ENCODE peak calls at places on chromosomes 5 and 9, in four cellular contexts. One of them, this sample, is unnamed.

GRCh38 chr9:137445275-137445807 is 4.2 kb upstream of the ENTPD8 start:
- DNase-seq in psoas muscle: peak; percentile 87
- DNase-seq in colonic mucosa: peak; percentile 93
- DNase-seq in neural crest cell: peak; percentile 84
- DNase-seq in this sample: no peak

GRCh38 chr5:108753877-108754276 is 6.2 kb downstream of the FER start:
- DNase-seq in psoas muscle: no peak
- DNase-seq in neural crest cell: no peak
- DNase-seq in colonic mucosa: no peak
- DNase-seq in this sample: no peak

GRCh38 chr9:69044226-69045219 is 9.0 kb downstream of the FXN start:
- DNase-seq in psoas muscle: no peak
- DNase-seq in colonic mucosa: no peak
- DNase-seq in neural crest cell: no peak
- DNase-seq in this sample: no peak

GRCh38 chr5:61322738-61323429 is 9.2 kb upstream of the ZSWIM6 start:
- DNase-seq in neural crest cell: no peak
- DNase-seq in colonic mucosa: peak; percentile 78
- DNase-seq in psoas muscle: no peak
- DNase-seq in this sample: no peak

GRCh38 chr9:134186471-134187109 is 22.2 kb upstream of the RNU6ATAC start:
- DNase-seq in colonic mucosa: no peak
- DNase-seq in psoas muscle: peak; percentile 56
- DNase-seq in neural crest cell: no peak
- DNase-seq in this sample: no peak

GRCh38 chr9:127505396-127506116 is 54.2 kb downstream of the LRSAM1 start:
- DNase-seq in neural crest cell: peak; percentile 45
- DNase-seq in colonic mucosa: no peak
- DNase-seq in psoas muscle: no peak
- DNase-seq in this sample: no peak

GRCh38 chr5:99334936-99335335 is 406.1 kb upstream of the CHD1 start:
- DNase-seq in colonic mucosa: no peak
- DNase-seq in psoas muscle: no peak
- DNase-seq in neural crest cell: no peak
- DNase-seq in this sample: no peak

GRCh38 chr5:141338538-141339306 is at the start of gene PCDHGA2:
- DNase-seq in psoas muscle: no peak
- DNase-seq in colonic mucosa: no peak
- DNase-seq in neural crest cell: no peak
- DNase-seq in this sample: no peak

GRCh38 chr5:138178516-138179276 is at the start of the genes BRD8 and KIF20A:
- DNase-seq in colonic mucosa: peak; percentile 98
- DNase-seq in psoas muscle: peak; percentile 97
- DNase-seq in neural crest cell: peak; percentile 89
- DNase-seq in this sample: peak; percentile 94

GRCh38 chr5:116621599-116621998 is 47.0 kb upstream of the SEMA6A start:
- DNase-seq in neural crest cell: no peak
- DNase-seq in colonic mucosa: no peak
- DNase-seq in psoas muscle: no peak
- DNase-seq in this sample: no peak

GRCh38 chr5:143143973-143144372 is 259.5 kb downstream of the NR3C1 start:
- DNase-seq in psoas muscle: no peak
- DNase-seq in colonic mucosa: no peak
- DNase-seq in neural crest cell: no peak
- DNase-seq in this sample: no peak

GRCh38 chr9:36728651-36729520 is 156.2 kb downstream of the MELK start:
- DNase-seq in colonic mucosa: peak; percentile 80
- DNase-seq in psoas muscle: no peak
- DNase-seq in neural crest cell: peak; percentile 94
- DNase-seq in this sample: no peak

GRCh38 chr5:140205216-140205615 is 30.2 kb downstream of the CYSTM1 start:
- DNase-seq in psoas muscle: no peak
- DNase-seq in colonic mucosa: no peak
- DNase-seq in neural crest cell: no peak
- DNase-seq in this sample: no peak

GRCh38 chr9:76135902-76136301 is 245.4 kb downstream of the PCSK5 start:
- DNase-seq in neural crest cell: no peak
- DNase-seq in colonic mucosa: no peak
- DNase-seq in psoas muscle: no peak
- DNase-seq in this sample: no peak

GRCh38 chr9:4547016-4547415 is 56.7 kb downstream of the SLC1A1 start:
- DNase-seq in neural crest cell: no peak
- DNase-seq in psoas muscle: no peak
- DNase-seq in colonic mucosa: no peak
- DNase-seq in this sample: no peak

GRCh38 chr5:57416246-57416996 is 66.2 kb downstream of the ACTBL2 start:
- DNase-seq in neural crest cell: no peak
- DNase-seq in colonic mucosa: no peak
- DNase-seq in psoas muscle: no peak
- DNase-seq in this sample: no peak

GRCh38 chr9:98101868-98102273 is 17.2 kb downstream of the TRIM14 start:
- DNase-seq in neural crest cell: no peak
- DNase-seq in colonic mucosa: no peak
- DNase-seq in psoas muscle: no peak
- DNase-seq in this sample: no peak

GRCh38 chr5:124873189-124873588 is 126.8 kb upstream of the ZNF608 start:
- DNase-seq in neural crest cell: no peak
- DNase-seq in colonic mucosa: no peak
- DNase-seq in psoas muscle: no peak
- DNase-seq in this sample: no peak

GRCh38 chr9:10674586-10674985 is 61.8 kb upstream of the PTPRD start:
- DNase-seq in psoas muscle: no peak
- DNase-seq in colonic mucosa: no peak
- DNase-seq in neural crest cell: no peak
- DNase-seq in this sample: no peak

GRCh38 chr9:116566677-116567488 is 120.2 kb upstream of the TRIM32 start:
- DNase-seq in psoas muscle: no peak
- DNase-seq in colonic mucosa: peak; percentile 27
- DNase-seq in neural crest cell: no peak
- DNase-seq in this sample: peak; percentile 46

GRCh38 chr9:116572095-116572748 is 114.9 kb upstream of the TRIM32 start:
- DNase-seq in psoas muscle: peak; percentile 95
- DNase-seq in colonic mucosa: peak; percentile 82
- DNase-seq in neural crest cell: peak; percentile 79
- DNase-seq in this sample: peak; percentile 40

GRCh38 chr9:116565986-116566385 is 121.1 kb upstream of the TRIM32 start:
- DNase-seq in neural crest cell: no peak
- DNase-seq in psoas muscle: no peak
- DNase-seq in colonic mucosa: no peak
- DNase-seq in this sample: no peak

GRCh38 chr9:116564266-116564793 is 122.8 kb upstream of the TRIM32 start:
- DNase-seq in colonic mucosa: no peak
- DNase-seq in neural crest cell: no peak
- DNase-seq in psoas muscle: no peak
- DNase-seq in this sample: no peak

GRCh38 chr9:116569111-116569510 is 118.0 kb upstream of the TRIM32 start:
- DNase-seq in psoas muscle: no peak
- DNase-seq in colonic mucosa: no peak
- DNase-seq in neural crest cell: no peak
- DNase-seq in this sample: no peak
- TF ChIP-seq CTCF in psoas muscle: no peak
- TF ChIP-seq CTCF in colonic mucosa: no peak
- TF ChIP-seq CTCF in neural crest cell: no peak
- TF ChIP-seq CTCF in this sample: no peak

GRCh38 chr9:6590329-6590728 is 55.2 kb downstream of the GLDC start:
- DNase-seq in neural crest cell: no peak
- DNase-seq in colonic mucosa: no peak
- DNase-seq in psoas muscle: no peak
- DNase-seq in this sample: no peak

GRCh38 chr9:6581266-6581665 is 64.3 kb downstream of the GLDC start:
- DNase-seq in neural crest cell: no peak
- DNase-seq in colonic mucosa: no peak
- DNase-seq in psoas muscle: no peak
- DNase-seq in this sample: no peak

GRCh38 chr9:6590772-6591384 is 54.7 kb downstream of the GLDC start:
- DNase-seq in colonic mucosa: no peak
- DNase-seq in neural crest cell: no peak
- DNase-seq in psoas muscle: no peak
- DNase-seq in this sample: no peak

DNA sequence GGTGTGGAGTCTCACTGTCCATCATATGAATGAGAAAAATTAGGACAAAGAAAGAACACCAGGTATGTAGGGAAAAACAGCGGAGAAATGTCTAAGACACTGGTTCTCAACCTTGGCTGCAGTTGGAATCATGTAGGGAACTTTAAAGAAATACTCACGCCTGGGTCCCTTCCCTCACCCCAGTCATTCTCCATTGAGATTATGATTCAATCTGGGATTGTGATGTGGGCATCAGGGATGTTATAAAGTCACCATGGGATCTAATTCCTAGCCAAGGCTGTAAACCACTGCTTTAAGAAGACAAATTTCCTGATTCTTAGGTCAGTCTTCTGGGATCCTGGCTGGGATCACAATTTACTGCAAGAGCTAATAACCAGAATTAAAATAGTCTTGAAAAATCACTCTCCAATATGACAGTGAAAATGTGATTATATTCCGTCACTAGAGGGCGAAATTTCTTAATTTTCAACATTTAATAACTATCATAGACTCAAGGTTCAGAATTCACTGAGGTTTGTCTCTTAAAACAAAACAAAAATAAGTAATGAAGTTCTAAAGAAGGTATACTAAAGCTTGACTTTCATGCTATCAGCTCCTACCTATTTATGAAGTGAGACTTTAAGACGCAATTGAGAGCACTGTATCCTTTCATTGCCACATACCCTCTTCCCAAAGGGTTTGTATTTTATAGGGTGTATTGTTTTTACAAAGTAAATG is 60.5 kb downstream of the GLDC start:
- DNase-seq in psoas muscle: no peak
- DNase-seq in colonic mucosa: no peak
- DNase-seq in neural crest cell: no peak
- DNase-seq in this sample: no peak
- TF ChIP-seq CTCF in psoas muscle: peak; percentile 54
- TF ChIP-seq CTCF in colonic mucosa: peak; percentile 35
- TF ChIP-seq CTCF in neural crest cell: peak; percentile 70
- TF ChIP-seq CTCF in this sample: peak; percentile 46

DNA sequence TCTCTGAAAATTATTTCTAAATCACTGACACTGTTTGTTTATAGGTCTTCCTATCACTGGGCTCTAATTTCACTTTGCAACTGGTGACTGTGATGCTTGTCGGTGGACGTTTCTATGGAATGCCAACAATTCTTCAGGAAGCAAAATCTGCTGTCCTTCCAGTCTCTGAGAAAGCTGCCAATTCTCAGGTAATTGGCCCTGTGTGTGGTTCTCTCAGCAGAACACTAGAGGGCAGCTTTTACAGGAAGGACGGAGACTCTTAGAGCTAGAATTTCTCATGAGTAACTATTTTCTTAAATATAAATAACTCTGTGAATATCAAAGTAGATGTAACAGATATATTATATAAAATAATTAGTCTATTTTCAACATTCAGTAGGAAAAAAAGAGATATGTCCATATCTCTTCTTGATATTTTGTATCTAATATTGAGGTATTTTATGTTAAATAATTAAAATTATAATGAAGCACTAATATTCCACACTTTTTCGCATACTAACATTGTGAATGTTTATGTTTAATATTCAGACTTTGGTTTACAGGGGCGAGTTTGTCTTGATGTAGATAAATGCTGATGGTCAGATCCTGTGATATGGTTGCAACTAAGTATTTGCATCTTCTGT is 244.2 kb downstream of the ADGRV1 start:
- DNase-seq in psoas muscle: no peak
- DNase-seq in colonic mucosa: peak; percentile 27
- DNase-seq in neural crest cell: peak; percentile 6
- DNase-seq in this sample: peak; percentile 39
- TF ChIP-seq CTCF in psoas muscle: peak; percentile 48
- TF ChIP-seq CTCF in colonic mucosa: peak; percentile 63
- TF ChIP-seq CTCF in neural crest cell: peak; percentile 82
- TF ChIP-seq CTCF in this sample: peak; percentile 84

GRCh38 chr5:92886751-92887150 is 694.3 kb downstream of the NR2F1-AS1 start:
- DNase-seq in colonic mucosa: no peak
- DNase-seq in neural crest cell: no peak
- DNase-seq in psoas muscle: no peak
- DNase-seq in this sample: no peak

GRCh38 chr5:92887254-92887653 is 693.8 kb downstream of the NR2F1-AS1 start:
- DNase-seq in neural crest cell: no peak
- DNase-seq in colonic mucosa: no peak
- DNase-seq in psoas muscle: no peak
- DNase-seq in this sample: no peak

GRCh38 chr5:92884464-92884863 is 696.6 kb downstream of the NR2F1-AS1 start:
- DNase-seq in colonic mucosa: no peak
- DNase-seq in psoas muscle: no peak
- DNase-seq in neural crest cell: no peak
- DNase-seq in this sample: no peak

GRCh38 chr5:92889140-92889539 is 691.9 kb downstream of the NR2F1-AS1 start:
- DNase-seq in neural crest cell: no peak
- DNase-seq in colonic mucosa: no peak
- DNase-seq in psoas muscle: no peak
- DNase-seq in this sample: no peak

DNA sequence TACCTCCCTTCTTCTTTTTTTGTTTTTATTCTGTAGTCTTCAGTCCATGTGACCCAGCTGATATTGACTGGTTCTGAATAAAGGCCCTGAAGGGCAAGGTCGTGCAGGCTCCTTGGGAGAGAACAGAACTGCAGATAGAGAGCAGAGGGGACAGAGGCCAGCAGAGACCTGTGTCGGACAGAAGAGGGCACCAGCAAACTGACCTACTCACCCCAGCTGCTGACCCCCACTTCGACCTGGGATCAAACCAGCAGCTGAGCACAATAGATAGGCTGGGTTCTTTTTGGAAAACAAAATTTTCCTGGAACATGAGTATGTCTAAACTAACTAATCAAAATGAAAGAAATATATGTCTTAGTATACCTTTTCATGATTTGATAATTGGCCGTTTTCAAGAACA is 695.1 kb downstream of the NR2F1-AS1 start:
- DNase-seq in colonic mucosa: no peak
- DNase-seq in psoas muscle: no peak
- DNase-seq in neural crest cell: peak; percentile 28
- DNase-seq in this sample: no peak
- TF ChIP-seq CTCF in colonic mucosa: no peak
- TF ChIP-seq CTCF in psoas muscle: peak; percentile 14
- TF ChIP-seq CTCF in neural crest cell: peak; percentile 39
- TF ChIP-seq CTCF in this sample: peak; percentile 66

GRCh38 chr5:129547137-129547536 is 87.0 kb downstream of the ADAMTS19 start:
- DNase-seq in colonic mucosa: no peak
- DNase-seq in neural crest cell: no peak
- DNase-seq in psoas muscle: no peak
- DNase-seq in this sample: no peak

DNA sequence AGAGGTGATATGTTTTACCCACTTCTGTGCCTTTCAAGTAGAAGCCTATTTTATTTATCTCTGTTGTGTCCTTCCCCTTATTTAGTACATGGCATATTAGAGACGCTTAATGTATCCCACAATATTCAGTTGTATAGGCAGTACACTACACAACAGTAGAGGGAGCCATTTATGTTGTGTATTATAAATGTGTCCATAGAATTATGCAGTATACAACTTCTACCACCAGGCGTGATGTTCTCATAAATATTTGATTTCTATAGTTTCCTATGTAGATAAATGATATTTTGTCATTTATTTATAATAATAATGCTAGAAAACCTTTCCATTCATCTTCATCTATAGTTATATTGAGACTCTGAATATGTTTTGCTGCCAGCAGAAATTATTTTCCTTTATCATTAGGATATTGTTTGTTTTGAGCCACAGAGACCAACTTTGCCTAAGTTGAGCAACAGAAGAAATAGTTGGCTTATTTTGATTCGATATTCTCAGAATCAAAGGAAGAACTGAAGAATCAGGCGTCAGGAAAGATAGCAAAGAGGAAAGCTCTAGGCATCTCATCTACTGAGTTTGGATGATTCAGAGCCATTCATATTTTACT is 81.7 kb downstream of the ADAMTS19 start:
- DNase-seq in psoas muscle: no peak
- DNase-seq in neural crest cell: no peak
- DNase-seq in colonic mucosa: no peak
- DNase-seq in this sample: no peak
- TF ChIP-seq CTCF in psoas muscle: no peak
- TF ChIP-seq CTCF in neural crest cell: peak; percentile 53
- TF ChIP-seq CTCF in colonic mucosa: peak; percentile 13
- TF ChIP-seq CTCF in this sample: peak; percentile 43

This sample was measured in LNCaP clone FGC.